ENCODE peak calls at places on chromosomes 1 and 21, in five cellular contexts. One of them, this sample, is unnamed. For H3K9me3 and H3K4me1, the result is how much of the 10 kb centered on the place peaks cover.

GRCh38 chr1:11749203-11749689 is 12.7 kb upstream of the C1orf167 start:
- DNase-seq in OCI-LY7: no peak
- DNase-seq in heart left ventricle: peak
- DNase-seq in PC-3: no peak
- DNase-seq in tibial nerve: no peak
- DNase-seq in this sample: peak

GRCh38 chr1:69915347-69915746 is 290.0 kb downstream of the LRRC40 start:
- DNase-seq in PC-3: no peak
- DNase-seq in OCI-LY7: no peak
- DNase-seq in tibial nerve: no peak
- DNase-seq in heart left ventricle: no peak
- DNase-seq in this sample: no peak

GRCh38 chr1:44786138-44786840 is 1.7 kb downstream of the BEST4 start:
- DNase-seq in heart left ventricle: peak
- DNase-seq in tibial nerve: no peak
- DNase-seq in OCI-LY7: peak
- DNase-seq in PC-3: peak
- DNase-seq in this sample: peak

GRCh38 chr1:8604041-8604942 is 213.1 kb downstream of the RERE start:
- DNase-seq in PC-3: no peak
- DNase-seq in heart left ventricle: no peak
- DNase-seq in tibial nerve: no peak
- DNase-seq in OCI-LY7: no peak
- DNase-seq in this sample: no peak

GRCh38 chr1:206035027-206035426 is 11.3 kb upstream of the CTSE start:
- DNase-seq in OCI-LY7: peak
- DNase-seq in heart left ventricle: no peak
- DNase-seq in PC-3: no peak
- DNase-seq in tibial nerve: no peak
- DNase-seq in this sample: peak

GRCh38 chr1:89622895-89623294 is 10.0 kb upstream of the LRRC8C start:
- DNase-seq in OCI-LY7: no peak
- DNase-seq in tibial nerve: no peak
- DNase-seq in PC-3: no peak
- DNase-seq in heart left ventricle: no peak
- DNase-seq in this sample: no peak

GRCh38 chr1:151970641-151971040 is 23.0 kb downstream of the S100A10 start:
- DNase-seq in heart left ventricle: no peak
- DNase-seq in PC-3: peak
- DNase-seq in tibial nerve: no peak
- DNase-seq in OCI-LY7: no peak
- DNase-seq in this sample: peak

GRCh38 chr1:110380667-110381283 is 10.1 kb downstream of the SLC16A4 start:
- DNase-seq in heart left ventricle: no peak
- DNase-seq in OCI-LY7: peak
- DNase-seq in PC-3: no peak
- DNase-seq in tibial nerve: no peak
- DNase-seq in this sample: no peak

GRCh38 chr1:227891223-227891954 is 56.3 kb downstream of the WNT9A start:
- DNase-seq in PC-3: peak
- DNase-seq in tibial nerve: peak
- DNase-seq in OCI-LY7: no peak
- DNase-seq in heart left ventricle: peak
- DNase-seq in this sample: no peak

GRCh38 chr1:67853704-67854103 is 20.4 kb upstream of the GNG12 start:
- DNase-seq in PC-3: peak
- DNase-seq in heart left ventricle: peak
- DNase-seq in tibial nerve: no peak
- DNase-seq in OCI-LY7: peak
- DNase-seq in this sample: peak

GRCh38 chr1:211068976-211069375 is 65.0 kb downstream of the KCNH1 start:
- DNase-seq in tibial nerve: no peak
- DNase-seq in PC-3: no peak
- DNase-seq in heart left ventricle: no peak
- DNase-seq in OCI-LY7: no peak
- DNase-seq in this sample: no peak

GRCh38 chr1:109768335-109768650 is 4.6 kb upstream of the EPS8L3 start:
- DNase-seq in tibial nerve: no peak
- DNase-seq in OCI-LY7: no peak
- DNase-seq in PC-3: no peak
- DNase-seq in heart left ventricle: no peak
- DNase-seq in this sample: no peak

GRCh38 chr1:41683681-41684500 is 199.4 kb upstream of the EDN2 start:
- DNase-seq in tibial nerve: no peak
- DNase-seq in heart left ventricle: peak
- DNase-seq in OCI-LY7: no peak
- DNase-seq in PC-3: peak
- DNase-seq in this sample: peak

GRCh38 chr1:206030714-206031113 is 7.0 kb upstream of the CTSE start:
- DNase-seq in PC-3: peak
- DNase-seq in heart left ventricle: no peak
- DNase-seq in OCI-LY7: peak
- DNase-seq in tibial nerve: peak
- DNase-seq in this sample: peak

GRCh38 chr21:36703626-36704280 is 4.8 kb downstream of the SIM2 start:
- DNase-seq in PC-3: no peak
- DNase-seq in OCI-LY7: no peak
- DNase-seq in heart left ventricle: no peak
- DNase-seq in tibial nerve: no peak
- DNase-seq in this sample: no peak

GRCh38 chr1:109770331-109771095 is 6.8 kb upstream of the EPS8L3 start:
- DNase-seq in tibial nerve: no peak
- DNase-seq in PC-3: no peak
- DNase-seq in OCI-LY7: no peak
- DNase-seq in heart left ventricle: no peak
- DNase-seq in this sample: no peak

GRCh38 chr1:243738020-243738419 is 112.0 kb downstream of the AKT3 start:
- DNase-seq in tibial nerve: no peak
- DNase-seq in OCI-LY7: no peak
- DNase-seq in heart left ventricle: no peak
- DNase-seq in PC-3: no peak
- DNase-seq in this sample: no peak

GRCh38 chr1:93680121-93681094 is 1.2 kb downstream of the BCAR3 start:
- DNase-seq in tibial nerve: peak
- DNase-seq in heart left ventricle: peak
- DNase-seq in OCI-LY7: peak
- DNase-seq in PC-3: peak
- DNase-seq in this sample: peak

GRCh38 chr1:37323486-37324377 is 150.6 kb upstream of the ZC3H12A start:
- DNase-seq in PC-3: peak
- DNase-seq in tibial nerve: no peak
- DNase-seq in OCI-LY7: peak
- DNase-seq in heart left ventricle: no peak
- DNase-seq in this sample: peak

GRCh38 chr1:101025283-101025679 is 303 bp downstream of the DPH5 start:
- DNase-seq in OCI-LY7: peak
- DNase-seq in heart left ventricle: no peak
- DNase-seq in tibial nerve: no peak
- DNase-seq in PC-3: no peak
- DNase-seq in this sample: peak

GRCh38 chr1:201737350-201738060 is 91.5 kb upstream of the IPO9 start:
- DNase-seq in OCI-LY7: no peak
- DNase-seq in PC-3: no peak
- DNase-seq in heart left ventricle: peak
- DNase-seq in tibial nerve: no peak
- DNase-seq in this sample: no peak

GRCh38 chr1:154468480-154469240 is 33.4 kb upstream of the TDRD10 start:
- DNase-seq in PC-3: no peak
- DNase-seq in tibial nerve: no peak
- DNase-seq in heart left ventricle: no peak
- DNase-seq in OCI-LY7: no peak
- DNase-seq in this sample: no peak

GRCh38 chr1:160615660-160616059 is 31.2 kb downstream of the SLAMF1 start:
- DNase-seq in OCI-LY7: no peak
- DNase-seq in PC-3: no peak
- DNase-seq in tibial nerve: no peak
- DNase-seq in heart left ventricle: no peak
- DNase-seq in this sample: no peak

GRCh38 chr1:27416387-27417111 is 24.1 kb downstream of the GPR3 start:
- DNase-seq in OCI-LY7: peak
- DNase-seq in PC-3: peak
- DNase-seq in tibial nerve: no peak
- DNase-seq in heart left ventricle: no peak
- DNase-seq in this sample: peak

GRCh38 chr1:205270271-205270670 is 42.5 kb downstream of the TMCC2 start:
- DNase-seq in heart left ventricle: no peak
- DNase-seq in OCI-LY7: no peak
- DNase-seq in PC-3: no peak
- DNase-seq in tibial nerve: no peak
- DNase-seq in this sample: no peak

GRCh38 chr1:211335507-211336157 is 9.0 kb downstream of the TRAF5 start:
- DNase-seq in PC-3: no peak
- DNase-seq in heart left ventricle: no peak
- DNase-seq in tibial nerve: no peak
- DNase-seq in OCI-LY7: peak
- DNase-seq in this sample: peak

GRCh38 chr1:108570128-108570527 is 10.2 kb downstream of the EEIG2 start:
- DNase-seq in OCI-LY7: peak
- DNase-seq in tibial nerve: no peak
- DNase-seq in PC-3: peak
- DNase-seq in heart left ventricle: no peak
- DNase-seq in this sample: peak
- H3K9me3 ChIP-seq in OCI-LY7: under half
- H3K9me3 ChIP-seq in tibial nerve: under half
- H3K9me3 ChIP-seq in PC-3: under half
- H3K9me3 ChIP-seq in heart left ventricle: under half
- H3K9me3 ChIP-seq in this sample: under half

DNA sequence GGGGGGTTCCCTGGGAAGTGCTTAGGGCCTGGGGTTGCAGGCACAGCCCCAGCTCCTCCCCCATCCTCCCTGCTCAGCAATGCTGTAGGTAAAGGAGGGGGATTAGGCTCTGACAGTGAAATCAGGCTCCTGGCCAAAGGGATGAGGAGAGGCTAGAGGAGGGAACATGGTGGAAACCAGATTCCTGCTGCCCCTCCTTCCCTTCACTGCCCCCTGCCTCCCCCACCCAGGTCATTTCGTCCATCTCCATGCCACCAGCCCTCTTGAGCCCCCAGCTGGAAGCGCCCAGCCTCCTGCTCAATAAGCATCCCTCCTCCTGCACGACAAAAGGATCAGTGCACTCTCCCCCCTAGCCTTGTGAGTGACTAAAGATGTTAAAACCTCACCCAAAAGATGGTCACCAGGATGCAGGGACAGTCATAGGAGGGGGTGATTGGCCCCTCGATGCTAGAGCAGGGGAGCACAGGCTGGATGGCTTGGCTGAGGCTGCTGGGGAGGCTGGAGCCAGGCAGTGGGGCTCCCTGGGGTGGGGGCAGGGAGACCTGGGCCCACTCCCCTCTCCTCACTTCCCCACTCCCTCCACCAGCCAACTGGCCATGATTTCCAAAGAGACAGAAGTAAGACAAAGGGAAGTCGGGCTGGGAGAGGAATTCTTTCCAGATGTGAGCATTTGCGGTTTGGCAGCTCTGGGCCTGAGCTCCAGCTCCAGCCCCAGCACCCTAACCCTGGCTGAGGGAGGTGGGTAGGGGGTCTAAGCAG is 2.3 kb upstream of the CRABP2 start:
- DNase-seq in tibial nerve: no peak
- DNase-seq in PC-3: no peak
- DNase-seq in OCI-LY7: no peak
- DNase-seq in heart left ventricle: no peak
- DNase-seq in this sample: no peak
- H3K4me3 ChIP-seq in tibial nerve: no peak
- H3K4me3 ChIP-seq in PC-3: no peak
- H3K4me3 ChIP-seq in OCI-LY7: no peak
- H3K4me3 ChIP-seq in heart left ventricle: no peak
- H3K4me3 ChIP-seq in this sample: no peak

GRCh38 chr21:45826733-45827692 is 154.6 kb upstream of the COL6A1 start:
- DNase-seq in OCI-LY7: no peak
- DNase-seq in tibial nerve: no peak
- DNase-seq in heart left ventricle: no peak
- DNase-seq in PC-3: no peak
- DNase-seq in this sample: no peak

GRCh38 chr21:45829566-45830147 is 151.9 kb upstream of the COL6A1 start:
- DNase-seq in heart left ventricle: no peak
- DNase-seq in tibial nerve: no peak
- DNase-seq in PC-3: no peak
- DNase-seq in OCI-LY7: no peak
- DNase-seq in this sample: no peak

GRCh38 chr21:45830221-45830640 is 151.3 kb upstream of the COL6A1 start:
- DNase-seq in tibial nerve: no peak
- DNase-seq in PC-3: no peak
- DNase-seq in heart left ventricle: no peak
- DNase-seq in OCI-LY7: no peak
- DNase-seq in this sample: peak

GRCh38 chr21:45827881-45828579 is 153.5 kb upstream of the COL6A1 start:
- DNase-seq in heart left ventricle: no peak
- DNase-seq in PC-3: no peak
- DNase-seq in tibial nerve: no peak
- DNase-seq in OCI-LY7: no peak
- DNase-seq in this sample: no peak

DNA sequence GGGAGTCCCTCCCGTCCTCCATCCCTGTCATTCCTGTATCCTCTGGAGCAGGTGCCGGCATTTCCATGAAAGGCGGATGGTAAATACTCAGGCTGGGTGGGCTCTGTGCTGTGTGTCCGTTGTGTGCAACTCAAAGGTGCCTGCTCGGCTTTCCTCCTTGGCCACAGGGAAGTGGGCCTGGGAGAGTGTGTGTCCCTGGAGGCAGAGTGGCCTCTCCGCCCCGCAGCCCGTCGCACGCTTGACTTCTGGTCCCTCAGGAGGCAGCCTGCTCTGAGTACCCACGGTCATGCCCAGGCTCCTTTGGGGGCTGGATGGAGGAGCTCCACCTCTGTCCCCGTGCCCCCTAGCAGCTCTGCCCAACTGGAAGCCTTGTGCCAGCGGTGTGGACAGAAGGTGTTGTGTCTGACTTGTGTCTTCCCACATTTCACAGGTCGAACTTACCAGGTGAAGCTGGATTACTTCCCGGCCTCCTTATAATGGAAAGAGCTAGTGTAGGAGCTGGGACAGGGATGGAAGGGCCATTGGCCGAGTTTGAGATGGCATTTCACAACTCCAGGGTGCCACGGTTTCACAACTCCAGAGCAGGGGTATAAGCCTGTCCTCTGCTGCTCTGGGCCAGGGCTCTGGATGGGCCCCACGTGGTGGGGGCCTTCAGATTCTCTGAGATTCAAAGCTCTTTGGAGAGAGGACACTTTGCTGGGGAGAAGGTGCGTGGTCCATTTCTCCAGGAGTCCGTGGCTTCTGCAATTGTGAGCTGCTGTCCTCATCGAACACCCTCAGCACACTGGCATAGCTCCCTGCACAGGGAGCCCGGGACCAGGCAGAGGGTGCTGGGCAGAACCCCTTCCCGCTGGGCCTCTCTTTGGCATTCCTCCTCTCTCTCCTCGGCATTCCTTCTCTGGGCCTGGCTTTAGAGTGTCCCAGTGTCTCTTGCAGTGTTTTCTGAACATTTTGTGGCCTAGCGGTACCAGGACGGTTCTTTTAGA is 152.7 kb upstream of the COL6A1 start:
- DNase-seq in OCI-LY7: no peak
- DNase-seq in heart left ventricle: no peak
- DNase-seq in tibial nerve: no peak
- DNase-seq in PC-3: no peak
- DNase-seq in this sample: no peak
- H3K4me1 ChIP-seq in OCI-LY7: under half
- H3K4me1 ChIP-seq in heart left ventricle: under half
- H3K4me1 ChIP-seq in tibial nerve: under half
- H3K4me1 ChIP-seq in PC-3: under half
- H3K4me1 ChIP-seq in this sample: under half

GRCh38 chr1:92154934-92155333 is 62.8 kb upstream of the C1orf146 start:
- DNase-seq in OCI-LY7: no peak
- DNase-seq in tibial nerve: no peak
- DNase-seq in PC-3: no peak
- DNase-seq in heart left ventricle: no peak
- DNase-seq in this sample: no peak

GRCh38 chr1:92159593-92159992 is 58.1 kb upstream of the C1orf146 start:
- DNase-seq in OCI-LY7: no peak
- DNase-seq in tibial nerve: no peak
- DNase-seq in heart left ventricle: no peak
- DNase-seq in PC-3: no peak
- DNase-seq in this sample: no peak
- H3K9me3 ChIP-seq in OCI-LY7: under half
- H3K9me3 ChIP-seq in tibial nerve: under half
- H3K9me3 ChIP-seq in heart left ventricle: under half
- H3K9me3 ChIP-seq in PC-3: under half
- H3K9me3 ChIP-seq in this sample: under half

This sample was measured in small intestine.